ENCODE peak calls at places on chromosome 20, in nine cellular contexts. Z is tibial artery, V is endothelial cell, H is A673, X is cardiac muscle cell, C is adrenal gland, A is GM23338, J is IMR-90, P is breast epithelium. D is an unnamed sample.

GRCh38 chr20:63739129-63740069 is at the start of gene SLC2A4RG:
- DNase-seq in J (peak; percentile 62), V (peak; percentile 75), P (peak; percentile 70), H (peak; percentile 81), X (peak; percentile 92), C (peak; percentile 78), A (peak; percentile 79), Z (peak; percentile 62), D (peak; percentile 53)

GRCh38 chr20:19589731-19590362 is 168.2 kb upstream of the RIN2 start:
- DNase-seq in H (peak; percentile 95), V (no peak), X (no peak), J (no peak), Z (no peak), C (no peak), A (no peak), P (no peak), D (no peak)

GRCh38 chr20:51385941-51386530 is 156.5 kb downstream of the NFATC2 start:
- DNase-seq in A (peak; percentile 76), P (no peak), J (peak; percentile 41), H (peak; percentile 57), Z (no peak), V (peak; percentile 52), X (peak; percentile 57), C (peak; percentile 67), D (no peak)

GRCh38 chr20:17871181-17871580 is 97.4 kb downstream of the SNX5 start:
- DNase-seq in V (no peak), P (no peak), H (no peak), Z (no peak), J (peak; percentile 48), A (peak; percentile 83), C (no peak), X (no peak), D (no peak)

GRCh38 chr20:23152308-23152892 is 66.3 kb upstream of the CD93 start:
- DNase-seq in C (peak; percentile 92), X (peak; percentile 91), J (peak; percentile 88), V (no peak), A (no peak), Z (peak; percentile 91), H (no peak), P (no peak), D (no peak)

GRCh38 chr20:9978395-9979004 is 56.3 kb upstream of the ANKEF1 start:
- DNase-seq in H (peak; percentile 91), V (peak; percentile 38), P (no peak), X (peak; percentile 74), C (peak; percentile 77), Z (peak; percentile 56), J (peak; percentile 89), A (peak; percentile 81), D (no peak)

GRCh38 chr20:17658648-17658993 is 23.4 kb downstream of the RRBP1 start:
- DNase-seq in P (no peak), Z (peak; percentile 1), C (peak; percentile 20), V (no peak), A (no peak), J (no peak), X (no peak), H (no peak), D (no peak)

GRCh38 chr20:58550661-58551060 is 35.5 kb upstream of the APCDD1L start:
- DNase-seq in P (peak; percentile 51), Z (peak; percentile 58), V (no peak), J (peak; percentile 97), X (no peak), A (no peak), H (no peak), C (peak; percentile 82), D (no peak)

GRCh38 chr20:46057856-46058655 is 29.0 kb downstream of the SLC12A5 start:
- DNase-seq in A (peak; percentile 93), X (peak; percentile 45), C (peak; percentile 79), Z (peak; percentile 59), H (peak; percentile 79), P (no peak), V (peak; percentile 55), J (peak; percentile 47), D (no peak)
- TF ChIP-seq CTCF in A (peak; percentile 57), X (peak; percentile 61), C (peak; percentile 20), Z (peak; percentile 7), H (peak; percentile 49), P (no peak), V (peak; percentile 53), J (peak; percentile 23), D (no peak)

GRCh38 chr20:38601216-38602184 is at the start of gene ARHGAP40:
- DNase-seq in H (peak; percentile 35), P (peak; percentile 79), J (no peak), X (peak; percentile 25), Z (no peak), C (no peak), A (peak; percentile 68), V (peak; percentile 30), D (no peak)
- TF ChIP-seq CTCF in H (peak; percentile 19), P (peak; percentile 21), J (no peak), X (peak; percentile 26), Z (no peak), C (no peak), A (peak; percentile 26), V (no peak), D (no peak)

GRCh38 chr20:24812356-24812755 is 136.7 kb upstream of the CST7 start:
- DNase-seq in C (no peak), X (no peak), H (no peak), P (no peak), J (no peak), V (no peak), Z (no peak), A (no peak), D (no peak)
- TF ChIP-seq CTCF in C (no peak), X (no peak), H (no peak), P (no peak), J (no peak), V (no peak), Z (no peak), A (no peak), D (no peak)

GRCh38 chr20:4819901-4820300 is 98.2 kb downstream of the PRND start:
- DNase-seq in P (no peak), J (no peak), A (no peak), Z (no peak), X (no peak), V (no peak), C (no peak), H (no peak), D (no peak)

GRCh38 chr20:4815618-4816017 is 93.9 kb downstream of the PRND start:
- DNase-seq in H (no peak), A (no peak), P (no peak), J (no peak), Z (no peak), X (no peak), V (no peak), C (no peak), D (no peak)

GRCh38 chr20:4814696-4815252 is 93.1 kb downstream of the PRND start:
- DNase-seq in H (no peak), P (no peak), C (no peak), V (no peak), J (no peak), Z (peak; percentile 47), X (no peak), A (no peak), D (no peak)

GRCh38 chr20:4813839-4814695 is 92.4 kb downstream of the PRND start:
- DNase-seq in H (no peak), J (no peak), Z (no peak), X (no peak), V (peak; percentile 37), A (peak; percentile 51), C (no peak), P (no peak), D (peak; percentile 70)

GRCh38 chr20:4817230-4817671 is 95.5 kb downstream of the PRND start:
- DNase-seq in X (no peak), V (no peak), C (no peak), Z (no peak), P (no peak), A (no peak), H (peak; percentile 18), J (no peak), D (no peak)
- TF ChIP-seq CTCF in X (no peak), V (no peak), C (no peak), Z (no peak), P (no peak), A (no peak), H (no peak), J (peak; percentile 14), D (no peak)

DNA sequence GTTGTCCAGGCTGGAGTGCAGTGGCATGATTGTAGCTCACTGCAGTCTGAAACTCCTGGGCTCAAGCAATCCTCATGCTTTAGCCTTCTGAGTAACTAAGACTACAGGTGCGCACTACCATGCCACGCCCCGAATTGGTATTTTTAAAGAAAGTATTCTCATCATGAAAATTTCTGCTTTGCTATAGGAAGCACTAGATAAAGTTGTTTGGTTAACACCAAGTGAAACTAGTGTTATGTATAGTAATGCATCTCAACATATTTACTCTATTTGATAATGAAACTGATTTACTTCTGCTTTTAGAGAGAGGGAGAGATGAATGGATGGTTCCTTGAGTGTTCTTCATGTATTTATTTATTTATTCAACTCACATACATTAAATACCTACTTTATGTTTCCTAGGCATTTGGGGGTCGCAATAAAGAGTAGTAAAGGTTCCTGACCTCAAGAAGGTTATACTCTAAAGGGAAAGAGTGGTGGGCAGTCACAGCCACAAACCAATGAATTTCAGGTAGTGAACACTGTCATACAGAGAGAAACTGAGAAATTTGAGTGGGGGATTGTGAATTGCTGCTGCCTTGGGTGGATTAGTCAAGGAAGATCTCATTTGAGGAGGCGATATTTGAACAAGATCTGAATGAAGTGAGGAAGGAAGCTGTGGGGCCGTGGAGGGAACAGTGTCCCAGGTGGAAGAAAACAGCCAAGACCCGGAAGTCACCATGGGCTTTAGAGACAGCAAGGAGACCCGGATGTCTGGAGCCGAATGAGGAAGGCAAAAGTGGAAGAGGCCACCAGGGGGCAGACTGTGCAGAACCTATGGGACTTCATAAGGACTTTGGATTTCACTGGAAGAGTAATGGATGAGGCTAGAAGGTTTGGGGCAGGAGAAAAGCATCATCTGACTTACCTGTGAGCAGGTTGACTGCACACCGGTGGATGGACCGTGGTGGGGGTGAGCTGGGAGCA is 185.6 kb downstream of the TSHZ2 start:
- DNase-seq in Z (no peak), H (peak; percentile 77), C (peak; percentile 62), P (no peak), J (peak; percentile 53), A (peak; percentile 91), V (peak; percentile 58), X (no peak), D (peak; percentile 27)
- TF ChIP-seq CTCF in Z (peak; percentile 26), H (peak; percentile 76), C (peak; percentile 27), P (peak; percentile 20), J (peak; percentile 53), A (peak; percentile 75), V (peak; percentile 67), X (peak; percentile 60), D (peak; percentile 57)

GRCh38 chr20:14741616-14742015 is 404.2 kb upstream of the FLRT3 start:
- DNase-seq in P (no peak), V (no peak), A (no peak), J (no peak), H (no peak), C (no peak), Z (no peak), X (no peak), D (no peak)
- TF ChIP-seq CTCF in P (no peak), V (no peak), A (no peak), J (no peak), H (no peak), C (no peak), Z (no peak), X (no peak), D (no peak)